ENCODE peak calls at places on chromosomes 3 and 15, in eight cellular contexts. One of them, this sample, is unnamed.

GRCh38 chr3:159922861-159923312 is 65.7 kb upstream of the IL12A start:
- DNase-seq in heart left ventricle: no peak
- DNase-seq in Peyer's patch: peak
- DNase-seq in ovary: no peak
- DNase-seq in A549: no peak
- DNase-seq in stomach: no peak
- DNase-seq in vagina: no peak
- DNase-seq in GM12878: peak
- DNase-seq in this sample: no peak

GRCh38 chr3:76264911-76265310 is 479.6 kb upstream of the ZNF717 start:
- DNase-seq in vagina: no peak
- DNase-seq in A549: no peak
- DNase-seq in heart left ventricle: no peak
- DNase-seq in GM12878: no peak
- DNase-seq in stomach: no peak
- DNase-seq in Peyer's patch: no peak
- DNase-seq in ovary: no peak
- DNase-seq in this sample: no peak

GRCh38 chr15:66592505-66593218 is 26.9 kb upstream of the LCTL start:
- DNase-seq in vagina: no peak
- DNase-seq in A549: no peak
- DNase-seq in GM12878: no peak
- DNase-seq in ovary: no peak
- DNase-seq in Peyer's patch: no peak
- DNase-seq in heart left ventricle: no peak
- DNase-seq in stomach: peak
- DNase-seq in this sample: no peak

GRCh38 chr3:50235716-50236483 is at the start of gene GNAI2:
- DNase-seq in stomach: peak
- DNase-seq in GM12878: peak
- DNase-seq in heart left ventricle: peak
- DNase-seq in Peyer's patch: peak
- DNase-seq in vagina: peak
- DNase-seq in A549: peak
- DNase-seq in ovary: peak
- DNase-seq in this sample: peak

GRCh38 chr3:4765212-4765611 is 214.0 kb upstream of the BHLHE40 start:
- DNase-seq in vagina: no peak
- DNase-seq in Peyer's patch: no peak
- DNase-seq in A549: no peak
- DNase-seq in stomach: no peak
- DNase-seq in GM12878: no peak
- DNase-seq in heart left ventricle: no peak
- DNase-seq in ovary: no peak
- DNase-seq in this sample: no peak

GRCh38 chr15:57922780-57923179 is 142.7 kb downstream of the ALDH1A2 start:
- DNase-seq in A549: peak
- DNase-seq in stomach: peak
- DNase-seq in ovary: peak
- DNase-seq in Peyer's patch: no peak
- DNase-seq in heart left ventricle: peak
- DNase-seq in vagina: no peak
- DNase-seq in GM12878: no peak
- DNase-seq in this sample: no peak

GRCh38 chr3:15831927-15832326 is 34.1 kb upstream of the ANKRD28 start:
- DNase-seq in Peyer's patch: no peak
- DNase-seq in A549: no peak
- DNase-seq in heart left ventricle: no peak
- DNase-seq in ovary: no peak
- DNase-seq in GM12878: no peak
- DNase-seq in stomach: no peak
- DNase-seq in vagina: no peak
- DNase-seq in this sample: no peak

GRCh38 chr15:96374494-96374893 is 44.0 kb downstream of the NR2F2 start:
- DNase-seq in heart left ventricle: no peak
- DNase-seq in A549: no peak
- DNase-seq in vagina: no peak
- DNase-seq in ovary: no peak
- DNase-seq in Peyer's patch: no peak
- DNase-seq in GM12878: no peak
- DNase-seq in stomach: no peak
- DNase-seq in this sample: no peak

GRCh38 chr15:42939841-42940240 is 19.3 kb upstream of the TTBK2 start:
- DNase-seq in heart left ventricle: no peak
- DNase-seq in GM12878: no peak
- DNase-seq in A549: no peak
- DNase-seq in ovary: no peak
- DNase-seq in Peyer's patch: no peak
- DNase-seq in stomach: no peak
- DNase-seq in vagina: no peak
- DNase-seq in this sample: no peak

GRCh38 chr3:192772495-192772894 is 45.2 kb upstream of the FGF12 start:
- DNase-seq in stomach: peak
- DNase-seq in heart left ventricle: peak
- DNase-seq in Peyer's patch: no peak
- DNase-seq in vagina: no peak
- DNase-seq in A549: peak
- DNase-seq in GM12878: no peak
- DNase-seq in ovary: no peak
- DNase-seq in this sample: peak

GRCh38 chr3:114213669-114214541 is 23.5 kb downstream of the ZNF80 start:
- DNase-seq in A549: peak
- DNase-seq in GM12878: peak
- DNase-seq in Peyer's patch: peak
- DNase-seq in heart left ventricle: no peak
- DNase-seq in ovary: no peak
- DNase-seq in vagina: no peak
- DNase-seq in stomach: no peak
- DNase-seq in this sample: peak

GRCh38 chr3:101637461-101637860 is 39.5 kb downstream of the ZBTB11 start:
- DNase-seq in Peyer's patch: no peak
- DNase-seq in GM12878: no peak
- DNase-seq in ovary: no peak
- DNase-seq in stomach: no peak
- DNase-seq in A549: no peak
- DNase-seq in vagina: no peak
- DNase-seq in heart left ventricle: no peak
- DNase-seq in this sample: no peak

GRCh38 chr15:88023956-88024355 is 232.6 kb downstream of the NTRK3 start:
- DNase-seq in Peyer's patch: no peak
- DNase-seq in ovary: no peak
- DNase-seq in vagina: no peak
- DNase-seq in A549: no peak
- DNase-seq in GM12878: no peak
- DNase-seq in heart left ventricle: no peak
- DNase-seq in stomach: no peak
- DNase-seq in this sample: no peak

GRCh38 chr3:171783626-171784025 is 26.7 kb downstream of the PLD1 start:
- DNase-seq in GM12878: no peak
- DNase-seq in A549: no peak
- DNase-seq in heart left ventricle: no peak
- DNase-seq in stomach: no peak
- DNase-seq in vagina: no peak
- DNase-seq in Peyer's patch: no peak
- DNase-seq in ovary: no peak
- DNase-seq in this sample: no peak
- TF ChIP-seq POLR2A in GM12878: no peak
- TF ChIP-seq POLR2A in A549: no peak
- TF ChIP-seq POLR2A in heart left ventricle: no peak
- TF ChIP-seq POLR2A in stomach: no peak
- TF ChIP-seq POLR2A in vagina: no peak
- TF ChIP-seq POLR2A in Peyer's patch: no peak
- TF ChIP-seq POLR2A in ovary: no peak
- TF ChIP-seq POLR2A in this sample: no peak

GRCh38 chr3:10602769-10603768 is 97.7 kb upstream of the ATP2B2 start:
- DNase-seq in vagina: no peak
- DNase-seq in GM12878: peak
- DNase-seq in A549: no peak
- DNase-seq in Peyer's patch: no peak
- DNase-seq in stomach: no peak
- DNase-seq in ovary: no peak
- DNase-seq in heart left ventricle: no peak
- DNase-seq in this sample: no peak
- TF ChIP-seq CTCF in vagina: no peak
- TF ChIP-seq CTCF in GM12878: no peak
- TF ChIP-seq CTCF in A549: no peak
- TF ChIP-seq CTCF in Peyer's patch: no peak
- TF ChIP-seq CTCF in stomach: no peak
- TF ChIP-seq CTCF in ovary: no peak
- TF ChIP-seq CTCF in heart left ventricle: no peak
- TF ChIP-seq CTCF in this sample: no peak

GRCh38 chr3:126355777-126356372 is 1.3 kb downstream of the KLF15 start:
- DNase-seq in Peyer's patch: peak
- DNase-seq in heart left ventricle: peak
- DNase-seq in stomach: peak
- DNase-seq in ovary: peak
- DNase-seq in GM12878: no peak
- DNase-seq in A549: no peak
- DNase-seq in vagina: peak
- DNase-seq in this sample: peak

GRCh38 chr3:126358038-126358815 is 1.0 kb upstream of the KLF15 start:
- DNase-seq in A549: no peak
- DNase-seq in ovary: no peak
- DNase-seq in Peyer's patch: peak
- DNase-seq in heart left ventricle: no peak
- DNase-seq in GM12878: no peak
- DNase-seq in stomach: no peak
- DNase-seq in vagina: no peak
- DNase-seq in this sample: peak

GRCh38 chr3:126356373-126357298 is 572 bp downstream of the KLF15 start:
- DNase-seq in A549: no peak
- DNase-seq in Peyer's patch: no peak
- DNase-seq in stomach: no peak
- DNase-seq in ovary: peak
- DNase-seq in heart left ventricle: peak
- DNase-seq in GM12878: no peak
- DNase-seq in vagina: no peak
- DNase-seq in this sample: peak

GRCh38 chr3:126358816-126359181 is 1.6 kb upstream of the KLF15 start:
- DNase-seq in GM12878: no peak
- DNase-seq in heart left ventricle: no peak
- DNase-seq in A549: no peak
- DNase-seq in ovary: peak
- DNase-seq in vagina: no peak
- DNase-seq in Peyer's patch: peak
- DNase-seq in stomach: no peak
- DNase-seq in this sample: no peak

GRCh38 chr3:126357299-126358037 is at the start of gene KLF15:
- DNase-seq in vagina: no peak
- DNase-seq in stomach: peak
- DNase-seq in A549: peak
- DNase-seq in ovary: peak
- DNase-seq in Peyer's patch: peak
- DNase-seq in GM12878: no peak
- DNase-seq in heart left ventricle: peak
- DNase-seq in this sample: peak
- TF ChIP-seq POLR2A in vagina: peak
- TF ChIP-seq POLR2A in stomach: no peak
- TF ChIP-seq POLR2A in A549: no peak
- TF ChIP-seq POLR2A in ovary: peak
- TF ChIP-seq POLR2A in Peyer's patch: peak
- TF ChIP-seq POLR2A in GM12878: no peak
- TF ChIP-seq POLR2A in heart left ventricle: peak
- TF ChIP-seq POLR2A in this sample: peak

DNA sequence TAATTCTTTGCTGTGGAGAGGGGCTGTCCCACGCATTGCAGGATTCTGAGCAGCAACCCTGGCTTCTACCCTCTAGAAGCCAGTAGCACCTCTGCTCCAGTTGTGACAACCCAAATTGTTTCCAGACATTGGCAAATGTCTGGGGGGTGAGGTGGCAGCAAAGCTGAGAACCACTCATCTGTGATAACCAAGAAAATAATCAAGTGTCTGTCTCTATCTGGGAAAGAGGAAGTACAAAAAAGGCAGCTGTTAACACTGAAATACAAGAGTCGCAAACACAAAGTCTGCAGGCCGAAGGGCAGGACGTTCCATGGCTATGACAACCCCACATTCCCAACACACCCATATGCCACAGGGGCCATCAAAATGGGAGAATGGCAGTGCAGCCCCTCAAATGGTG is 42.2 kb upstream of the GNB5 start:
- DNase-seq in stomach: no peak
- DNase-seq in A549: no peak
- DNase-seq in vagina: no peak
- DNase-seq in ovary: no peak
- DNase-seq in heart left ventricle: no peak
- DNase-seq in GM12878: no peak
- DNase-seq in Peyer's patch: peak
- DNase-seq in this sample: no peak
- TF ChIP-seq CTCF in stomach: no peak
- TF ChIP-seq CTCF in A549: no peak
- TF ChIP-seq CTCF in vagina: no peak
- TF ChIP-seq CTCF in ovary: no peak
- TF ChIP-seq CTCF in heart left ventricle: no peak
- TF ChIP-seq CTCF in GM12878: no peak
- TF ChIP-seq CTCF in Peyer's patch: no peak
- TF ChIP-seq CTCF in this sample: no peak

GRCh38 chr3:37992271-37993066 is 1.9 kb downstream of the VILL start:
- DNase-seq in vagina: no peak
- DNase-seq in Peyer's patch: peak
- DNase-seq in stomach: peak
- DNase-seq in ovary: no peak
- DNase-seq in GM12878: no peak
- DNase-seq in heart left ventricle: no peak
- DNase-seq in A549: no peak
- DNase-seq in this sample: no peak
- TF ChIP-seq POLR2A in vagina: no peak
- TF ChIP-seq POLR2A in Peyer's patch: peak
- TF ChIP-seq POLR2A in stomach: peak
- TF ChIP-seq POLR2A in ovary: no peak
- TF ChIP-seq POLR2A in GM12878: no peak
- TF ChIP-seq POLR2A in heart left ventricle: no peak
- TF ChIP-seq POLR2A in A549: no peak
- TF ChIP-seq POLR2A in this sample: no peak

GRCh38 chr3:78495326-78495725 is 1272.5 kb downstream of the ROBO1 start:
- DNase-seq in ovary: no peak
- DNase-seq in heart left ventricle: no peak
- DNase-seq in stomach: no peak
- DNase-seq in A549: no peak
- DNase-seq in Peyer's patch: no peak
- DNase-seq in vagina: no peak
- DNase-seq in GM12878: no peak
- DNase-seq in this sample: no peak

GRCh38 chr3:78496458-78496857 is 1271.3 kb downstream of the ROBO1 start:
- DNase-seq in A549: no peak
- DNase-seq in GM12878: no peak
- DNase-seq in vagina: no peak
- DNase-seq in Peyer's patch: no peak
- DNase-seq in ovary: no peak
- DNase-seq in stomach: no peak
- DNase-seq in heart left ventricle: no peak
- DNase-seq in this sample: no peak

GRCh38 chr3:78497025-78497424 is 1270.8 kb downstream of the ROBO1 start:
- DNase-seq in Peyer's patch: no peak
- DNase-seq in stomach: no peak
- DNase-seq in vagina: no peak
- DNase-seq in GM12878: no peak
- DNase-seq in A549: no peak
- DNase-seq in ovary: no peak
- DNase-seq in heart left ventricle: no peak
- DNase-seq in this sample: peak

GRCh38 chr3:78494831-78495230 is 1273.0 kb downstream of the ROBO1 start:
- DNase-seq in vagina: no peak
- DNase-seq in ovary: no peak
- DNase-seq in heart left ventricle: no peak
- DNase-seq in Peyer's patch: no peak
- DNase-seq in stomach: no peak
- DNase-seq in A549: no peak
- DNase-seq in GM12878: no peak
- DNase-seq in this sample: no peak

GRCh38 chr3:78497692-78498091 is 1270.1 kb downstream of the ROBO1 start:
- DNase-seq in GM12878: no peak
- DNase-seq in stomach: no peak
- DNase-seq in ovary: no peak
- DNase-seq in vagina: no peak
- DNase-seq in heart left ventricle: no peak
- DNase-seq in A549: no peak
- DNase-seq in Peyer's patch: no peak
- DNase-seq in this sample: no peak
- TF ChIP-seq CTCF in GM12878: no peak
- TF ChIP-seq CTCF in stomach: no peak
- TF ChIP-seq CTCF in ovary: no peak
- TF ChIP-seq CTCF in vagina: no peak
- TF ChIP-seq CTCF in heart left ventricle: no peak
- TF ChIP-seq CTCF in A549: no peak
- TF ChIP-seq CTCF in Peyer's patch: no peak
- TF ChIP-seq CTCF in this sample: no peak